ENCODE peak calls at places on chromosomes 4 and X, in nine cellular contexts. One of them, this sample, is unnamed.

GRCh38 chr4:111883557-111883999 is 261.7 kb upstream of the FAM241A start:
- DNase-seq in HL-60: no peak
- DNase-seq in neural crest cell: no peak
- DNase-seq in sigmoid colon: no peak
- DNase-seq in thoracic aorta: no peak
- DNase-seq in fibroblast of lung: no peak
- DNase-seq in nephron progenitor cell: no peak
- DNase-seq in lower leg skin: no peak
- DNase-seq in GM12865: no peak
- DNase-seq in this sample: no peak

GRCh38 chr4:184012937-184013336 is 107.8 kb downstream of the STOX2 start:
- DNase-seq in HL-60: no peak
- DNase-seq in neural crest cell: no peak
- DNase-seq in sigmoid colon: no peak
- DNase-seq in thoracic aorta: no peak
- DNase-seq in fibroblast of lung: no peak
- DNase-seq in nephron progenitor cell: no peak
- DNase-seq in lower leg skin: no peak
- DNase-seq in GM12865: no peak
- DNase-seq in this sample: no peak

GRCh38 chr4:10506077-10506476 is 48.9 kb upstream of the ZNF518B start:
- DNase-seq in HL-60: peak; percentile 9
- DNase-seq in neural crest cell: no peak
- DNase-seq in sigmoid colon: no peak
- DNase-seq in thoracic aorta: no peak
- DNase-seq in fibroblast of lung: no peak
- DNase-seq in nephron progenitor cell: no peak
- DNase-seq in lower leg skin: no peak
- DNase-seq in GM12865: no peak
- DNase-seq in this sample: no peak

GRCh38 chr4:126405369-126405982 is 1090.7 kb downstream of the FAT4 start:
- DNase-seq in HL-60: peak; percentile 4
- DNase-seq in neural crest cell: no peak
- DNase-seq in sigmoid colon: no peak
- DNase-seq in thoracic aorta: no peak
- DNase-seq in fibroblast of lung: peak; percentile 52
- DNase-seq in nephron progenitor cell: no peak
- DNase-seq in lower leg skin: no peak
- DNase-seq in GM12865: peak; percentile 29
- DNase-seq in this sample: no peak

GRCh38 chr4:42789168-42789567 is 103.3 kb upstream of the GRXCR1 start:
- DNase-seq in HL-60: no peak
- DNase-seq in neural crest cell: no peak
- DNase-seq in sigmoid colon: no peak
- DNase-seq in thoracic aorta: no peak
- DNase-seq in fibroblast of lung: no peak
- DNase-seq in nephron progenitor cell: no peak
- DNase-seq in lower leg skin: no peak
- DNase-seq in GM12865: no peak
- DNase-seq in this sample: no peak

GRCh38 chr4:98148856-98149255 is 5.6 kb upstream of the STPG2 start:
- DNase-seq in HL-60: no peak
- DNase-seq in neural crest cell: no peak
- DNase-seq in sigmoid colon: no peak
- DNase-seq in thoracic aorta: no peak
- DNase-seq in fibroblast of lung: no peak
- DNase-seq in nephron progenitor cell: no peak
- DNase-seq in lower leg skin: no peak
- DNase-seq in GM12865: no peak
- DNase-seq in this sample: no peak

GRCh38 chrX:155027509-155028066 is 944 bp downstream of the FUNDC2 start:
- DNase-seq in HL-60: peak; percentile 46
- DNase-seq in neural crest cell: no peak
- DNase-seq in sigmoid colon: peak; percentile 67
- DNase-seq in thoracic aorta: no peak
- DNase-seq in fibroblast of lung: peak; percentile 79
- DNase-seq in nephron progenitor cell: no peak
- DNase-seq in lower leg skin: no peak
- DNase-seq in GM12865: peak; percentile 40
- DNase-seq in this sample: peak; percentile 26

GRCh38 chr4:28351826-28352225 is 1491.2 kb downstream of the STIM2 start:
- DNase-seq in HL-60: no peak
- DNase-seq in neural crest cell: no peak
- DNase-seq in sigmoid colon: no peak
- DNase-seq in thoracic aorta: no peak
- DNase-seq in fibroblast of lung: no peak
- DNase-seq in nephron progenitor cell: no peak
- DNase-seq in lower leg skin: no peak
- DNase-seq in GM12865: no peak
- DNase-seq in this sample: no peak

GRCh38 chr4:6137747-6138135 is 62.6 kb downstream of the JAKMIP1 start:
- DNase-seq in HL-60: no peak
- DNase-seq in neural crest cell: no peak
- DNase-seq in sigmoid colon: peak; percentile 32
- DNase-seq in thoracic aorta: no peak
- DNase-seq in fibroblast of lung: no peak
- DNase-seq in nephron progenitor cell: no peak
- DNase-seq in lower leg skin: no peak
- DNase-seq in GM12865: no peak
- DNase-seq in this sample: no peak

GRCh38 chr4:6137027-6137746 is 63.2 kb downstream of the JAKMIP1 start:
- DNase-seq in HL-60: no peak
- DNase-seq in neural crest cell: no peak
- DNase-seq in sigmoid colon: peak; percentile 39
- DNase-seq in thoracic aorta: no peak
- DNase-seq in fibroblast of lung: no peak
- DNase-seq in nephron progenitor cell: no peak
- DNase-seq in lower leg skin: no peak
- DNase-seq in GM12865: no peak
- DNase-seq in this sample: no peak

DNA sequence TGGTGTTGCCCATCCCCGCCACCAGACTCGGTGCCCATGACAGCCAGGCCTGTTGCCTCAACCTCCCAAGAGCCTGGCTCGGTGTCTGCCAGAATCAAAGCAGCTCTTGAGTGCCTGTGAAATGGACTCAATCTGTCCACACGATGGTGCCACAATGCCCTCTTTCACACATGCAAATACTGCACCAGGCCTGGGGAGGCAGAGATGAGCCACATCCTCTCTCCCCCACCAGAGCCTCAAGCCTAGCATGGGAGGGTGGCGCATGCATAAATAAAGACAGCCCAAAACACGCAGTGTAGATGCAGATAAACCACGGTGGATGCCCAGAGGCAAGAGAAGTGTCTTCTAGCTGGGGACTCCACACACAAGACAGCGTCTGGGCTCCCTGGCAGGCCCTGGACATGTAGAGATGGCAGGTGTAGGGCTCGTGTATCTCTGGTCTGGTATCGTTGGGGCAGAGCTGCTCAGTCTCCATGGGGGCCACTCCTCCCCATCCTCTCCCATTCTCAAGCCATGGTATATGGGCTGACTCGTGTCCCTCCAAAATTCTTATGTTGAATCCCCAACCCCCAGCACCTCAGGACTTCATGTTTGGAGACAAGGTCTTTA is 65.6 kb downstream of the JAKMIP1 start:
- DNase-seq in HL-60: no peak
- DNase-seq in neural crest cell: no peak
- DNase-seq in sigmoid colon: peak; percentile 47
- DNase-seq in thoracic aorta: no peak
- DNase-seq in fibroblast of lung: no peak
- DNase-seq in nephron progenitor cell: no peak
- DNase-seq in lower leg skin: no peak
- DNase-seq in GM12865: peak; percentile 90
- DNase-seq in this sample: peak; percentile 62
- TF ChIP-seq CTCF in HL-60: no peak
- TF ChIP-seq CTCF in neural crest cell: no peak
- TF ChIP-seq CTCF in sigmoid colon: no peak
- TF ChIP-seq CTCF in thoracic aorta: no peak
- TF ChIP-seq CTCF in fibroblast of lung: no peak
- TF ChIP-seq CTCF in nephron progenitor cell: no peak
- TF ChIP-seq CTCF in lower leg skin: no peak
- TF ChIP-seq CTCF in GM12865: peak; percentile 56
- TF ChIP-seq CTCF in this sample: no peak

GRCh38 chr4:103802766-103803165 is 83.0 kb upstream of the TACR3 start:
- DNase-seq in HL-60: no peak
- DNase-seq in neural crest cell: no peak
- DNase-seq in sigmoid colon: no peak
- DNase-seq in thoracic aorta: no peak
- DNase-seq in fibroblast of lung: no peak
- DNase-seq in nephron progenitor cell: no peak
- DNase-seq in lower leg skin: no peak
- DNase-seq in GM12865: no peak
- DNase-seq in this sample: no peak
- TF ChIP-seq CTCF in HL-60: no peak
- TF ChIP-seq CTCF in neural crest cell: no peak
- TF ChIP-seq CTCF in sigmoid colon: no peak
- TF ChIP-seq CTCF in thoracic aorta: no peak
- TF ChIP-seq CTCF in fibroblast of lung: no peak
- TF ChIP-seq CTCF in nephron progenitor cell: no peak
- TF ChIP-seq CTCF in lower leg skin: no peak
- TF ChIP-seq CTCF in GM12865: peak; percentile 3
- TF ChIP-seq CTCF in this sample: no peak

GRCh38 chr4:23970193-23970850 is 80.5 kb upstream of the PPARGC1A start:
- DNase-seq in HL-60: no peak
- DNase-seq in neural crest cell: no peak
- DNase-seq in sigmoid colon: no peak
- DNase-seq in thoracic aorta: no peak
- DNase-seq in fibroblast of lung: peak; percentile 84
- DNase-seq in nephron progenitor cell: no peak
- DNase-seq in lower leg skin: no peak
- DNase-seq in GM12865: no peak
- DNase-seq in this sample: no peak

GRCh38 chr4:23969635-23970034 is 79.8 kb upstream of the PPARGC1A start:
- DNase-seq in HL-60: no peak
- DNase-seq in neural crest cell: no peak
- DNase-seq in sigmoid colon: no peak
- DNase-seq in thoracic aorta: no peak
- DNase-seq in fibroblast of lung: no peak
- DNase-seq in nephron progenitor cell: no peak
- DNase-seq in lower leg skin: no peak
- DNase-seq in GM12865: no peak
- DNase-seq in this sample: no peak

GRCh38 chr4:23962462-23962861 is 72.6 kb upstream of the PPARGC1A start:
- DNase-seq in HL-60: no peak
- DNase-seq in neural crest cell: no peak
- DNase-seq in sigmoid colon: no peak
- DNase-seq in thoracic aorta: no peak
- DNase-seq in fibroblast of lung: no peak
- DNase-seq in nephron progenitor cell: no peak
- DNase-seq in lower leg skin: no peak
- DNase-seq in GM12865: no peak
- DNase-seq in this sample: no peak

GRCh38 chr4:23967281-23967680 is 77.4 kb upstream of the PPARGC1A start:
- DNase-seq in HL-60: no peak
- DNase-seq in neural crest cell: no peak
- DNase-seq in sigmoid colon: no peak
- DNase-seq in thoracic aorta: no peak
- DNase-seq in fibroblast of lung: no peak
- DNase-seq in nephron progenitor cell: no peak
- DNase-seq in lower leg skin: no peak
- DNase-seq in GM12865: no peak
- DNase-seq in this sample: no peak

GRCh38 chr4:23966720-23967119 is 76.9 kb upstream of the PPARGC1A start:
- DNase-seq in HL-60: no peak
- DNase-seq in neural crest cell: no peak
- DNase-seq in sigmoid colon: no peak
- DNase-seq in thoracic aorta: no peak
- DNase-seq in fibroblast of lung: peak; percentile 30
- DNase-seq in nephron progenitor cell: no peak
- DNase-seq in lower leg skin: no peak
- DNase-seq in GM12865: no peak
- DNase-seq in this sample: no peak
- TF ChIP-seq CTCF in HL-60: peak; percentile 24
- TF ChIP-seq CTCF in neural crest cell: peak; percentile 43
- TF ChIP-seq CTCF in sigmoid colon: no peak
- TF ChIP-seq CTCF in thoracic aorta: no peak
- TF ChIP-seq CTCF in fibroblast of lung: peak; percentile 45
- TF ChIP-seq CTCF in nephron progenitor cell: peak; percentile 14
- TF ChIP-seq CTCF in lower leg skin: no peak
- TF ChIP-seq CTCF in GM12865: peak; percentile 27
- TF ChIP-seq CTCF in this sample: no peak

GRCh38 chr4:152640058-152640921 is 39.5 kb downstream of the TMEM154 start:
- DNase-seq in HL-60: no peak
- DNase-seq in neural crest cell: no peak
- DNase-seq in sigmoid colon: no peak
- DNase-seq in thoracic aorta: no peak
- DNase-seq in fibroblast of lung: peak; percentile 51
- DNase-seq in nephron progenitor cell: no peak
- DNase-seq in lower leg skin: no peak
- DNase-seq in GM12865: no peak
- DNase-seq in this sample: no peak
- TF ChIP-seq CTCF in HL-60: no peak
- TF ChIP-seq CTCF in neural crest cell: peak; percentile 85
- TF ChIP-seq CTCF in sigmoid colon: peak; percentile 57
- TF ChIP-seq CTCF in thoracic aorta: peak; percentile 68
- TF ChIP-seq CTCF in fibroblast of lung: peak; percentile 49
- TF ChIP-seq CTCF in nephron progenitor cell: peak; percentile 62
- TF ChIP-seq CTCF in lower leg skin: no peak
- TF ChIP-seq CTCF in GM12865: peak; percentile 34
- TF ChIP-seq CTCF in this sample: peak; percentile 94

GRCh38 chrX:97372006-97372766 is 488.5 kb downstream of the RPA4 start:
- DNase-seq in HL-60: no peak
- DNase-seq in neural crest cell: no peak
- DNase-seq in sigmoid colon: no peak
- DNase-seq in thoracic aorta: no peak
- DNase-seq in fibroblast of lung: no peak
- DNase-seq in nephron progenitor cell: no peak
- DNase-seq in lower leg skin: no peak
- DNase-seq in GM12865: no peak
- DNase-seq in this sample: no peak
- TF ChIP-seq CTCF in HL-60: no peak
- TF ChIP-seq CTCF in neural crest cell: no peak
- TF ChIP-seq CTCF in sigmoid colon: no peak
- TF ChIP-seq CTCF in thoracic aorta: no peak
- TF ChIP-seq CTCF in fibroblast of lung: no peak
- TF ChIP-seq CTCF in nephron progenitor cell: no peak
- TF ChIP-seq CTCF in lower leg skin: no peak
- TF ChIP-seq CTCF in GM12865: no peak
- TF ChIP-seq CTCF in this sample: no peak

This sample was measured in activated CD8-positive, alpha-beta T cell treated with anti-CD3 and anti-CD28 coated beads for 36 hours.